ENCODE peak calls at places on chromosomes 1 and 21, in eight cellular contexts. G, P, T, E, B, O, X and Z are unnamed samples. For H3K4me1, the result is how much of the 10 kb centered on the place peaks cover.

GRCh38 chr1:149843302-149844041 is 55.9 kb upstream of the BOLA1 start:
- DNase-seq in G (no peak), P (peak), T (no peak), E (no peak), B (no peak), O (no peak), X (peak), Z (no peak)

GRCh38 chr1:108590947-108591346 is 31.0 kb downstream of the EEIG2 start:
- DNase-seq in G (no peak), P (no peak), T (peak), E (no peak), B (no peak), O (no peak), X (peak), Z (no peak)

GRCh38 chr1:41902125-41902524 is 16.6 kb downstream of the HIVEP3 start:
- DNase-seq in G (no peak), P (no peak), T (peak), E (no peak), B (peak), O (no peak), X (no peak), Z (no peak)

GRCh38 chr1:27416387-27417111 is 24.1 kb downstream of the GPR3 start:
- DNase-seq in G (no peak), P (no peak), T (peak), E (no peak), B (peak), O (no peak), X (peak), Z (no peak)

GRCh38 chr1:113146242-113147072 is 73.5 kb downstream of the LRIG2 start:
- DNase-seq in G (no peak), P (no peak), T (no peak), E (no peak), B (peak), O (no peak), X (no peak), Z (no peak)

GRCh38 chr1:32870615-32871363 is at the start of gene FNDC5:
- DNase-seq in G (no peak), P (no peak), T (no peak), E (peak), B (no peak), O (no peak), X (peak), Z (no peak)

GRCh38 chr1:151945725-151946365 is 36.5 kb upstream of the THEM4 start:
- DNase-seq in G (peak), P (peak), T (peak), E (peak), B (peak), O (peak), X (peak), Z (peak)

GRCh38 chr1:199313444-199313843 is 674.6 kb downstream of the PTPRC start:
- DNase-seq in G (no peak), P (no peak), T (no peak), E (no peak), B (no peak), O (no peak), X (peak), Z (no peak)

GRCh38 chr1:220970311-220970710 is 91.1 kb downstream of the HLX start:
- DNase-seq in G (no peak), P (no peak), T (no peak), E (no peak), B (no peak), O (no peak), X (no peak), Z (no peak)

GRCh38 chr1:169694304-169694703 is 17.1 kb downstream of the SELL start:
- DNase-seq in G (no peak), P (no peak), T (no peak), E (no peak), B (no peak), O (no peak), X (no peak), Z (no peak)

GRCh38 chr1:220093361-220094015 is 444 bp upstream of the IARS2 start:
- DNase-seq in G (no peak), P (no peak), T (no peak), E (no peak), B (no peak), O (no peak), X (no peak), Z (peak)

GRCh38 chr1:199122532-199123311 is 483.9 kb downstream of the PTPRC start:
- DNase-seq in G (no peak), P (no peak), T (no peak), E (no peak), B (no peak), O (no peak), X (no peak), Z (no peak)

GRCh38 chr1:40979241-40980067 is at the start of gene CTPS1:
- DNase-seq in G (peak), P (peak), T (peak), E (peak), B (peak), O (peak), X (peak), Z (peak)

GRCh38 chr1:156922986-156923564 is 2.6 kb downstream of the LRRC71 start:
- DNase-seq in G (no peak), P (no peak), T (no peak), E (no peak), B (no peak), O (no peak), X (no peak), Z (no peak)

GRCh38 chr1:235783148-235783776 is 83.4 kb downstream of the LYST start:
- DNase-seq in G (no peak), P (no peak), T (peak), E (no peak), B (no peak), O (no peak), X (peak), Z (no peak)

DNA sequence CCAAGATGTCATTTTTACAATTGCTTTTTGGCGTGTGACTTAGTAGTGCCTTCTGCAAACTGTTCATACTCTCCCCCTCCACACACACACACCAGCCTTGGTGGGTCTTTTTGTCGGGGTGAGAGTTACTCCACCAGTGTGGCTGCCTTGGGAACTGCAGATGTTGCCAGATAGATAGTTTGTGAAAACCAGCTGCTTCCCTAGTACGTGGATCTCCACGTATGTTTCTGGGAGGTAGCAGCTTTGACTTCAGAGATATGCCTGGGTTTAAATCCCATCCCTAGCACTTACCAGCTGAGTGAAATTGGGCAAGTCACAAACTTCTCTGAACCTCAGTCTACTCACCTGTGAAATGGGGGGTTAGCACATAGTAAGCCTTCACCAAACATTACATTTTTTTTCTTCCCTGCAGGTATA is 78.0 kb downstream of the MAN1C1 start:
- DNase-seq in G (no peak), P (no peak), T (no peak), E (no peak), B (no peak), O (no peak), X (peak), Z (no peak)
- H3K4me1 ChIP-seq in G (under half), P (under half), T (under half), E (half or more), B (under half), O (under half), X (under half), Z (under half)

DNA sequence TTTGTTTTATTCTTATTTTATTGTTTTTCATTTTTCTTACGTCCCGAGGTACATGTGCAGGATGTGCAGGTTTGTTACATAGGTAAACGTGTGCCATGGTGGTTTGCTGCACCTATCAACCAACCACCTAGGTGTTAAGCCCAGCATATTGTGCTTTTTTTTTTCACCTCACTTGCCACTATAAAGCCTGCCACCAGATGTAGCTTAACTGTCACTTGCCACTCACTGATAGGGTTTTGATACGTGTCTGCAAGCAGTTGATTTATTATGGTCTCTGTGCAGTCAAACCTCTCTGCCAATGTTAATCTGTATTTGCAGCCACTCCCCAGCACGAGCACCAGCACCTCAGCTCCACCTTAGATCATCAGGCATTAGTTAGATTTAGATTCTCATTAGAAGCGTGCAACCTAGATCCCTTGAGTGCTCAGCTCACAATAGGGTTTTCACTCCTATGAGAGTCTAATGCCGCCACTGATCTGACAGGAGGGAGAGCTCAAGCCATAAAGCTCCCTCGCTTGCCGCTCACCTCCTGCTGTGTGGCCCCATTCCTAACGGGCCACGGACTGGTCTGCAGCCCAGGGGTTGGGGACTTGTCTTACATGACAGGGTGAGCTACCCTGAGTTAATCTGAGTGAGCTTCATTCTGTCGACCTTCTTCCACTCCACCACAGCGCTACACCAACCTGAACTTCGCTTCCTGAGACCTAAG is 17.9 kb upstream of the ABCG1 start:
- DNase-seq in G (no peak), P (no peak), T (no peak), E (no peak), B (no peak), O (no peak), X (no peak), Z (no peak)
- TF ChIP-seq CTCF in G (no peak), P (no peak), T (no peak), E (no peak), B (no peak), O (no peak), X (no peak), Z (no peak)

DNA sequence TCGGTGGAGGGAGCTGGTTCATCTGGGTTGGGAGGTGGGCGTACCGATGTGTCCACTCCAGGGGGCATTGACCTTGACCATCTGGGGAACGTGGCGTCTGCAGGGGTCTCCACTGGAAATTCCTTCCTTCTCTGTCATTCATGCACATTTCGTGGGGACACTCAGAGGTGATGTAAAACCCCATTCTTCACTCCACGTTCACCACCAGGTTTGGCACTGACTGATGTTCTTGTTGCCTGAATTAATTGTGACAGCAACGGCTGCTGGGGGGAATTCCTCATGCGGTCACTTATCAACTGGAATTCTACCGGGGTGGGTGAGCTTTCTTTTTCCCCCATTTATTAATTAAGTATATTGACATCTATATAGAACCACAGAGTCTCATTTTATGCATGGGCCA is 18.1 kb upstream of the POFUT2 start:
- DNase-seq in G (no peak), P (no peak), T (no peak), E (peak), B (no peak), O (no peak), X (no peak), Z (no peak)
- H3K4me1 ChIP-seq in G (half or more), P (under half), T (under half), E (half or more), B (under half), O (under half), X (under half), Z (under half)

DNA sequence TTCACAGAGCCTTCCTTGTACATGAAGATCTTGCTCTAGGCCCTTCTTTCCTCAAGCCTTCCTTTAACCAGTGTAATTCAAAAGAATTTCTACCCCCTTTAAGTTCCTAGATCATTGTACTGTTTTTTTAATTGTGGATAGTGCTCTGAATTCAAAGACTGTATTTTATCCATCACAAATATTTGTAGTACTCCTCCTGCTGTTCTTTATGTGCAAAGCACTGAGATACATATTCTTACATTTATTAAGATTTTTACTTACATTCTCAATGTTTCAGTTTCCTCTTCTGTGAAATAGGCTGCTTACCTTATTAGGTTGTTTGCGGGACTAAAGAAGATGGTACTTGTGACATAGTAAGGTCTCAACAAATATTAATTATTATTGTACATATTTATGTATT is 168.8 kb upstream of the PDE4B start:
- DNase-seq in G (no peak), P (no peak), T (no peak), E (no peak), B (no peak), O (no peak), X (no peak), Z (no peak)
- TF ChIP-seq CTCF in G (no peak), P (no peak), T (no peak), E (no peak), B (no peak), O (no peak), X (no peak), Z (no peak)